ENCODE peak calls at places on chromosomes 2 and 18, in four cellular contexts. L is GM12878, T is HepG2, U is H1. F is an unnamed sample. For H3K36me3, the result is how much of the 10 kb centered on the place peaks cover.

GRCh38 chr2:175435012-175435411 is 253.5 kb upstream of the ATP5MC3 start:
- DNase-seq in T (no peak), U (no peak), L (no peak), F (no peak)

GRCh38 chr2:35374845-35375244 is 980.7 kb upstream of the CRIM1 start:
- DNase-seq in L (no peak), U (no peak), T (no peak), F (no peak)

GRCh38 chr2:122469147-122469546 is 713.7 kb downstream of the TSN start:
- DNase-seq in T (no peak), U (no peak), L (no peak), F (no peak)

GRCh38 chr2:73839653-73840411 is 11.1 kb downstream of the STAMBP start:
- DNase-seq in L (no peak), T (no peak), U (no peak), F (no peak)

GRCh38 chr2:88016948-88017779 is 817 bp upstream of the RNU2-63P start:
- DNase-seq in U (no peak), L (peak), T (peak), F (peak)

GRCh38 chr2:126244937-126245336 is 411.0 kb upstream of the GYPC start:
- DNase-seq in T (peak), U (peak), L (peak), F (peak)

GRCh38 chr2:71498261-71498701 is 44.9 kb downstream of the DYSF start:
- DNase-seq in U (no peak), L (no peak), T (peak), F (no peak)

GRCh38 chr2:64768426-64769033 is 114.8 kb upstream of the SERTAD2 start:
- DNase-seq in L (no peak), T (no peak), U (no peak), F (no peak)

GRCh38 chr18:75070625-75071483 is 138.1 kb downstream of the PTGR3 start:
- DNase-seq in L (peak), T (peak), U (no peak), F (no peak)

GRCh38 chr2:120842456-120843439 is 107.1 kb downstream of the GLI2 start:
- DNase-seq in U (no peak), L (no peak), T (no peak), F (no peak)

GRCh38 chr2:127566576-127566975 is 31.1 kb downstream of the MYO7B start:
- DNase-seq in U (no peak), T (no peak), L (no peak), F (no peak)

GRCh38 chr18:71223487-71223886 is 934.6 kb downstream of the SOCS6 start:
- DNase-seq in T (no peak), U (no peak), L (no peak), F (no peak)

GRCh38 chr2:41926614-41927580 is 120.9 kb upstream of the PKDCC start:
- DNase-seq in U (no peak), L (no peak), T (no peak), F (no peak)

GRCh38 chr2:189421644-189422043 is 19.6 kb upstream of the WDR75 start:
- DNase-seq in U (no peak), L (no peak), T (no peak), F (no peak)

GRCh38 chr2:240825476-240825875 is 5.5 kb upstream of the KIF1A start:
- DNase-seq in T (no peak), U (no peak), L (no peak), F (no peak)

DNA sequence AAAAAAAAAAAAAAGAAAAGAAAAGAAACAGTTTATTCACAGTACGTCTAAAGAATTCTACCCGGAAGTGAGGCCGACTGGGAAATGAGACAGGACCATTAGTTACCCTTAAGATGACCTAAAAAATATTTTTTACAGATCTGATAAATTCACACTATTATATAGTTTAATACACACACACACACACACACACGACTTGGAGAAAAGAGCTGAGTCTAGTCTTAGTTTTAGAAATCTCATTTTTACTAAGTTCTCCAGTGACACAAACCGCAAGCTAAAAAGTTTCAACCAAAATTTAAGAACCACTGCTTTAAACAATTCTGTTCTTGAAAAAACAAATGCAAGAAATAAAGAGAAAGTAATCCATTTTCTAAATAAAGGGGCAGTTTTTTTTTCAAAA is 27.1 kb downstream of the ST3GAL5 start:
- DNase-seq in U (no peak), T (no peak), L (no peak), F (no peak)
- TF ChIP-seq SUZ12 in U (no peak), T (no peak), L (no peak), F (no peak)

DNA sequence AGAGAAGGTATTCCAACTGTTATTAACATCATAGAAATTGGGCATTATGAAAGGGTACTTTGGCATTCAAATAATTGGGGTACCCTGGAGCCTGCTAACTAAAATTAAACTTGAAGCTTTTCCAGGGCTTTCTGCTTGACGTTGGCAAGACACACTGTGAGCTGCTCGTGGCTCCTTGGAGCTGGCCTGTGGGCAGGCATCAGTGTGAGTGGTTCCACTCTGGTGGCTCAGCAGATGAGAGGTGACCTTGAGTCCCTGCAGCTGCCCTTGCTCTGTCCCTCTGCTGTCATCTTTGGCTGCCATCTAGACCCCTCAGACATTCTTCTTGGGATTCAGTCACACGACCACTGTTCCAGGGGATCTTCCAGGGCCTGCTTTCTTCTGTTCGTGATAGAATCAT is 6.7 kb downstream of the CNNM3 start:
- DNase-seq in T (no peak), L (no peak), U (no peak), F (no peak)
- H3K4me3 ChIP-seq in T (no peak), L (no peak), U (no peak), F (no peak)

GRCh38 chr2:134362152-134362653 is 108.3 kb downstream of the MGAT5 start:
- DNase-seq in T (no peak), L (no peak), U (no peak), F (no peak)
- H3K36me3 ChIP-seq in T (under half), L (under half), U (under half), F (under half)

DNA sequence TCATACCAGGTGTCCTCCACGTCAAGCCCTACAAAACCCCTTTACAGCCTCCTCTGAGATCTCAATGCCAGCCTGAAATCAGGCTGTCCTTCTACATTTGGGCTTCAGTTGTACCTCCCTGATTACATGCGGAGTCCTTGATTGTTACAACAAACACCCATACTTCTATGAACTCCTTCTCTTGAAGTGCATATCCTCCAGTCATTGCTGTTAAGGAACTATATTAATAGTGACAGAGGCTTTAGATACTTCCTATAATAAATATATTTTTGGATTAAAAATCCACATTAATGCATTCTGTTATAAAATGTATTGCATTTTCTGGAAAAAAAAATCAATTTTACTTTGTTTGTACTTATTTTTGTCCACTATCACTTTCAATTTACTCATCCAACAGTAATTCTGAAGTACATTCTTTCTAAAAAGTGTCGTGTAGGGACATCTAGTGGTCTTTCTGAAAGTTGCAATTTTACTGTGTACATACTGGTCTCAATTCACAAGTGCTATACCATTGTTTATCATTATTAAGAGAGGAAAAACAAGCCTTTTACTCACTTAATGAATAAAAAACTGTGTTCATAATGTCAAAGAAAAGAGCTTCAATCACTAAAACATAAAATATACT is 316.4 kb downstream of the DSEL start:
- DNase-seq in U (no peak), T (peak), L (peak), F (peak)
- TF ChIP-seq SUZ12 in U (no peak), T (no peak), L (no peak), F (no peak)

DNA sequence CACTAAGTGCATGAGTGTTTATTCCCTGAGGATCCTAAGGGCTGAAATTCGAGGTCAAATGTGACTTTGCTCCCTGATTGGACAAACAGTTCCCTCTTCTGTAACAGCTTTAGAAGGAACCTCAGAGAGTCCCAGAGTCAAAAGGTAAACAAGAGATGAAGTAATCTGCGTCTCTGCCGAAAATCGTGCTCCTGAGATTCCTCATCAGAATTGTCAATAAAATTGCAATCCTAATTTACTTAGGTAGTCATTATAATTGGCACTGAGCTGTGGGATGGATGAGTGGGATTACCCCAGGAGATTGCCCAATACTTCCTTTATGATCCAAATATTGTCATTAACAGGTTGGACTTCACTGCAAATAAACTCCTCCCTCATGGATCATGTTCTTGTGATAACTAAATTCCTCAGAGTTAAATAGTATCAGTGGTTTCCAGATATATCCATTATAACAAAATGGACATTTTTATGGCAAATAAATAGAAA is 907 bp upstream of the SUCLG1 start:
- DNase-seq in L (no peak), T (no peak), U (no peak), F (no peak)
- H3K4me3 ChIP-seq in L (peak), T (peak), U (peak), F (peak)

GRCh38 chr2:97758131-97758705 is 44.8 kb downstream of the ZAP70 start:
- DNase-seq in U (no peak), T (no peak), L (no peak), F (no peak)
- H3K36me3 ChIP-seq in U (under half), T (half or more), L (under half), F (half or more)

GRCh38 chr2:67782443-67782842 is 280.4 kb downstream of the C1D start:
- DNase-seq in U (no peak), L (no peak), T (no peak), F (no peak)
- TF ChIP-seq SUZ12 in U (no peak), L (no peak), T (no peak), F (no peak)

F was measured in NT2/D1.